ENCODE peak calls at places on chromosomes 12 and 14, in ten cellular contexts. G is psoas muscle, V is right cardiac atrium, C is neural progenitor cell, I is transverse colon, X is heart right ventricle, N is H9, M is fibroblast of lung, E is neuronal stem cell, S is ovary. D is an unnamed sample.

GRCh38 chr12:69550951-69551350 is 34.3 kb upstream of the CCT2 start:
- DNase-seq in G (no peak), V (no peak), C (no peak), I (no peak), X (no peak), N (no peak), M (no peak), E (no peak), S (no peak), D (no peak)

GRCh38 chr14:24087004-24087403 is 7.1 kb upstream of the PCK2 start:
- DNase-seq in G (no peak), V (no peak), C (no peak), I (no peak), X (no peak), N (no peak), M (no peak), E (no peak), S (no peak), D (no peak)

GRCh38 chr12:52809166-52809565 is 4.8 kb downstream of the KRT4 start:
- DNase-seq in G (no peak), V (no peak), C (no peak), I (no peak), X (no peak), N (no peak), M (no peak), E (no peak), S (no peak), D (no peak)

GRCh38 chr14:43894534-43894933 is 612.5 kb downstream of the FSCB start:
- DNase-seq in G (no peak), V (no peak), C (peak; percentile 71), I (no peak), X (no peak), N (no peak), M (peak; percentile 12), E (no peak), S (no peak), D (no peak)

GRCh38 chr12:12806784-12807516 is 6.2 kb upstream of the DDX47 start:
- DNase-seq in G (no peak), V (no peak), C (no peak), I (no peak), X (no peak), N (no peak), M (no peak), E (no peak), S (no peak), D (no peak)

GRCh38 chr14:51806026-51806590 is 54.3 kb upstream of the GNG2 start:
- DNase-seq in G (no peak), V (no peak), C (no peak), I (no peak), X (no peak), N (no peak), M (no peak), E (no peak), S (no peak), D (no peak)

GRCh38 chr14:102390064-102390463 is 27.3 kb downstream of the TECPR2 start:
- DNase-seq in G (no peak), V (no peak), C (no peak), I (no peak), X (no peak), N (no peak), M (peak; percentile 39), E (no peak), S (no peak), D (no peak)

GRCh38 chr14:22623047-22623446 is 21.1 kb downstream of the OR6J1 start:
- DNase-seq in G (no peak), V (no peak), C (no peak), I (no peak), X (no peak), N (no peak), M (no peak), E (no peak), S (no peak), D (no peak)

GRCh38 chr14:88379706-88380343 is 5.6 kb upstream of the SPATA7 start:
- DNase-seq in G (no peak), V (no peak), C (no peak), I (no peak), X (no peak), N (peak; percentile 39), M (no peak), E (no peak), S (no peak), D (no peak)

GRCh38 chr14:58844544-58844943 is 206.8 kb downstream of the DACT1 start:
- DNase-seq in G (no peak), V (no peak), C (no peak), I (no peak), X (no peak), N (no peak), M (no peak), E (no peak), S (no peak), D (no peak)

GRCh38 chr12:92452763-92453162 is 250.0 kb upstream of the PLEKHG7 start:
- DNase-seq in G (no peak), V (no peak), C (no peak), I (no peak), X (no peak), N (no peak), M (no peak), E (no peak), S (no peak), D (no peak)

GRCh38 chr12:91058821-91059220 is 997 bp upstream of the KERA start:
- DNase-seq in G (no peak), V (no peak), C (no peak), I (no peak), X (no peak), N (no peak), M (no peak), E (no peak), S (no peak), D (no peak)

GRCh38 chr14:81125536-81125935 is 95.2 kb downstream of the GTF2A1 start:
- DNase-seq in G (no peak), V (no peak), C (no peak), I (no peak), X (no peak), N (no peak), M (no peak), E (no peak), S (no peak), D (no peak)

GRCh38 chr14:34231626-34232025 is 230.4 kb downstream of the SPTSSA start:
- DNase-seq in G (peak; percentile 16), V (no peak), C (no peak), I (peak; percentile 30), X (no peak), N (no peak), M (no peak), E (no peak), S (no peak), D (no peak)

GRCh38 chr12:1117371-1117770 is 126.3 kb downstream of the ERC1 start:
- DNase-seq in G (no peak), V (no peak), C (no peak), I (no peak), X (no peak), N (no peak), M (peak; percentile 44), E (no peak), S (no peak), D (no peak)

GRCh38 chr14:73058923-73059311 is 583 bp downstream of the RBM25 start:
- DNase-seq in G (no peak), V (peak; percentile 43), C (peak; percentile 48), I (no peak), X (no peak), N (peak; percentile 41), M (peak; percentile 29), E (no peak), S (no peak), D (no peak)

GRCh38 chr14:55366271-55366670 is 45.4 kb downstream of the ATG14 start:
- DNase-seq in G (no peak), V (no peak), C (no peak), I (no peak), X (no peak), N (no peak), M (peak; percentile 68), E (no peak), S (no peak), D (no peak)

GRCh38 chr12:96070670-96071279 is 35.4 kb upstream of the LTA4H start:
- DNase-seq in G (no peak), V (no peak), C (peak; percentile 72), I (peak; percentile 13), X (no peak), N (peak; percentile 68), M (no peak), E (no peak), S (no peak), D (no peak)

GRCh38 chr12:12107678-12108077 is 36.9 kb downstream of the BCL2L14 start:
- DNase-seq in G (no peak), V (no peak), C (no peak), I (no peak), X (no peak), N (no peak), M (no peak), E (no peak), S (no peak), D (no peak)

GRCh38 chr14:46788994-46789393 is 137.4 kb upstream of the RPL10L start:
- DNase-seq in G (no peak), V (no peak), C (no peak), I (no peak), X (no peak), N (no peak), M (no peak), E (no peak), S (no peak), D (no peak)
- H3K9me3 ChIP-seq in G (peaks cover 7% of the 10 kb centered on the region), V (no peaks in the 10 kb centered on the region), C (no peaks in the 10 kb centered on the region), I (peaks cover 3% of the 10 kb centered on the region), X (peaks cover 16% of the 10 kb centered on the region), N (no peaks in the 10 kb centered on the region), M (no peaks in the 10 kb centered on the region), E (no peaks in the 10 kb centered on the region), S (no peaks in the 10 kb centered on the region), D (no peaks in the 10 kb centered on the region)

GRCh38 chr12:48447755-48448154 is 24.6 kb upstream of the ANP32D start:
- DNase-seq in G (no peak), V (no peak), C (peak; percentile 8), I (no peak), X (no peak), N (no peak), M (no peak), E (no peak), S (no peak), D (no peak)
- H3K9me3 ChIP-seq in G (no peaks in the 10 kb centered on the region), V (no peaks in the 10 kb centered on the region), C (no peaks in the 10 kb centered on the region), I (no peaks in the 10 kb centered on the region), X (peaks cover 12% of the 10 kb centered on the region), N (no peaks in the 10 kb centered on the region), M (no peaks in the 10 kb centered on the region), E (no peaks in the 10 kb centered on the region), S (no peaks in the 10 kb centered on the region), D (peaks cover 8% of the 10 kb centered on the region)

DNA sequence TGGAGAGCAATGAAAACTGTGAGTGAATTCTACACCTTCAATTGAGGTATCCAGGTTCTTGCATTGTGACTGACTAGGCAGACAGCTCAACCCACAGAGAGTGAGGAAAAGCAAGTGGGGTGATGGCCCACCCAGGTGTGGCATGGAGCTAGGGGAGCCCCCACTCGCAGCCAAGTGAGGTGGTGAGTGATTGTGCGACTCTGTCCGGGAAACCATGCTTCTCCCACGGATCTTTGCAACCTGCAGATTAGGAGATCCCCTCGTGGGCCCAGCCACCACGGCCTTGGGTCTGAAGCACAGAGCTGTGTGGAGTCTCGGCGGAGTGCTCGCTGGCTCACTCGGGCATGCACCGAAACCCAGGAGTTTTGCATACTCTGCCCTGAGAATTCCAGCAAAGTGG is 120.1 kb downstream of the ALG10 start:
- DNase-seq in G (no peak), V (no peak), C (no peak), I (no peak), X (no peak), N (no peak), M (no peak), E (no peak), S (no peak), D (no peak)
- H3K9me3 ChIP-seq in G (peaks cover 4% of the 10 kb centered on the region), V (no peaks in the 10 kb centered on the region), C (peaks cover 4% of the 10 kb centered on the region), I (no peaks in the 10 kb centered on the region), X (no peaks in the 10 kb centered on the region), N (peaks cover 22% of the 10 kb centered on the region), M (no peaks in the 10 kb centered on the region), E (peaks cover 2% of the 10 kb centered on the region), S (no peaks in the 10 kb centered on the region), D (no peaks in the 10 kb centered on the region)

GRCh38 chr12:29427964-29428363 is 47.0 kb upstream of the ERGIC2 start:
- DNase-seq in G (no peak), V (no peak), C (peak; percentile 23), I (no peak), X (no peak), N (no peak), M (no peak), E (no peak), S (no peak), D (no peak)
- H3K9me3 ChIP-seq in G (no peaks in the 10 kb centered on the region), V (no peaks in the 10 kb centered on the region), C (no peaks in the 10 kb centered on the region), I (no peaks in the 10 kb centered on the region), X (no peaks in the 10 kb centered on the region), N (no peaks in the 10 kb centered on the region), M (no peaks in the 10 kb centered on the region), E (no peaks in the 10 kb centered on the region), S (no peaks in the 10 kb centered on the region), D (no peaks in the 10 kb centered on the region)